ENCODE peak calls at places on chromosomes 11 and 22, in four cellular contexts. N, U, Y and C are unnamed samples.

GRCh38 chr11:102347526-102348331 is 715 bp downstream of the BIRC2 start:
- DNase-seq in N (no peak), Y (peak), U (peak), C (no peak)

GRCh38 chr22:29722151-29722550 is 2.3 kb downstream of the CABP7 start:
- DNase-seq in N (no peak), U (no peak), Y (no peak), C (no peak)

GRCh38 chr11:117281159-117281558 is 10.0 kb upstream of the BACE1-AS start:
- DNase-seq in N (no peak), U (peak), Y (peak), C (no peak)

GRCh38 chr11:3712274-3712673 is 41.1 kb upstream of the CHRNA10 start:
- DNase-seq in N (no peak), U (no peak), Y (no peak), C (no peak)

GRCh38 chr11:34671946-34672345 is 51.1 kb downstream of the EHF start:
- DNase-seq in N (no peak), U (no peak), Y (peak), C (no peak)

GRCh38 chr11:67117667-67118058 is 1.4 kb upstream of the KDM2A start:
- DNase-seq in N (peak), U (no peak), Y (peak), C (peak)

GRCh38 chr11:115141221-115141620 is 363.0 kb downstream of the CADM1 start:
- DNase-seq in U (no peak), N (no peak), Y (no peak), C (no peak)

GRCh38 chr22:24459911-24460310 is 32.5 kb downstream of the ADORA2A start:
- DNase-seq in U (no peak), Y (no peak), N (no peak), C (no peak)

GRCh38 chr11:24521586-24521985 is 24.7 kb downstream of the LUZP2 start:
- DNase-seq in N (no peak), Y (no peak), U (no peak), C (no peak)

GRCh38 chr11:126542621-126543020 is 187.1 kb downstream of the ST3GAL4 start:
- DNase-seq in N (no peak), Y (no peak), U (no peak), C (no peak)

GRCh38 chr11:131985769-131986393 is 615.5 kb downstream of the NTM start:
- DNase-seq in U (no peak), N (no peak), Y (no peak), C (no peak)

GRCh38 chr11:45209904-45210699 is 63.7 kb downstream of the PRDM11 start:
- DNase-seq in N (peak), U (peak), Y (peak), C (peak)

GRCh38 chr11:65133724-65134123 is 595 bp downstream of the SYVN1 start:
- DNase-seq in Y (no peak), N (no peak), U (no peak), C (no peak)

GRCh38 chr11:75476716-75477613 is 44.0 kb upstream of the KLHL35 start:
- DNase-seq in Y (no peak), U (no peak), N (no peak), C (no peak)

GRCh38 chr22:36332623-36333331 is 55.0 kb downstream of the MYH9 start:
- DNase-seq in Y (peak), N (no peak), U (peak), C (no peak)

GRCh38 chr11:28632338-28632737 is 524.1 kb downstream of the METTL15 start:
- DNase-seq in Y (no peak), N (no peak), U (peak), C (no peak)

GRCh38 chr11:60757231-60757800 is 649 bp downstream of the MS4A15 start:
- DNase-seq in U (no peak), Y (no peak), N (no peak), C (no peak)

GRCh38 chr22:24325105-24325757 is 54.6 kb downstream of the SPECC1L start:
- DNase-seq in Y (peak), N (no peak), U (peak), C (no peak)

GRCh38 chr22:22858559-22858937 is 29.1 kb upstream of the IGLL5 start:
- DNase-seq in U (no peak), Y (no peak), N (no peak), C (no peak)

GRCh38 chr11:90332415-90332814 is 109.6 kb upstream of the CHORDC1 start:
- DNase-seq in U (no peak), N (no peak), Y (no peak), C (no peak)

GRCh38 chr11:121652982-121653381 is 200.2 kb upstream of the SORL1-AS1 start:
- DNase-seq in Y (peak), U (no peak), N (no peak), C (no peak)

GRCh38 chr22:36643033-36643432 is 60.5 kb downstream of the CACNG2 start:
- DNase-seq in N (no peak), U (no peak), Y (no peak), C (no peak)

GRCh38 chr11:29135504-29135903 is 881.3 kb downstream of the KCNA4 start:
- DNase-seq in U (peak), N (no peak), Y (no peak), C (no peak)

GRCh38 chr22:18111759-18112330 is 1.2 kb downstream of the TUBA8 start:
- DNase-seq in N (peak), U (no peak), Y (no peak), C (no peak)

GRCh38 chr22:50710886-50711285 is 27.1 kb upstream of the ACR start:
- DNase-seq in U (no peak), Y (no peak), N (no peak), C (no peak)
- H3K56ac ChIP-seq in U (no peak), Y (no peak), N (no peak), C (no peak)

GRCh38 chr11:27307232-27307631 is 55.8 kb downstream of the CCDC34 start:
- DNase-seq in U (no peak), N (no peak), Y (no peak), C (no peak)

GRCh38 chr11:27304514-27304913 is 58.5 kb downstream of the CCDC34 start:
- DNase-seq in U (no peak), Y (peak), N (peak), C (peak)

GRCh38 chr11:27300974-27301373 is 62.0 kb downstream of the CCDC34 start:
- DNase-seq in N (no peak), U (no peak), Y (no peak), C (no peak)

GRCh38 chr11:27305751-27306150 is 57.3 kb downstream of the CCDC34 start:
- DNase-seq in N (no peak), Y (no peak), U (no peak), C (no peak)

GRCh38 chr11:27303903-27304302 is 59.1 kb downstream of the CCDC34 start:
- DNase-seq in N (no peak), U (no peak), Y (no peak), C (no peak)
- H3K56ac ChIP-seq in N (no peak), U (no peak), Y (no peak), C (no peak)

DNA sequence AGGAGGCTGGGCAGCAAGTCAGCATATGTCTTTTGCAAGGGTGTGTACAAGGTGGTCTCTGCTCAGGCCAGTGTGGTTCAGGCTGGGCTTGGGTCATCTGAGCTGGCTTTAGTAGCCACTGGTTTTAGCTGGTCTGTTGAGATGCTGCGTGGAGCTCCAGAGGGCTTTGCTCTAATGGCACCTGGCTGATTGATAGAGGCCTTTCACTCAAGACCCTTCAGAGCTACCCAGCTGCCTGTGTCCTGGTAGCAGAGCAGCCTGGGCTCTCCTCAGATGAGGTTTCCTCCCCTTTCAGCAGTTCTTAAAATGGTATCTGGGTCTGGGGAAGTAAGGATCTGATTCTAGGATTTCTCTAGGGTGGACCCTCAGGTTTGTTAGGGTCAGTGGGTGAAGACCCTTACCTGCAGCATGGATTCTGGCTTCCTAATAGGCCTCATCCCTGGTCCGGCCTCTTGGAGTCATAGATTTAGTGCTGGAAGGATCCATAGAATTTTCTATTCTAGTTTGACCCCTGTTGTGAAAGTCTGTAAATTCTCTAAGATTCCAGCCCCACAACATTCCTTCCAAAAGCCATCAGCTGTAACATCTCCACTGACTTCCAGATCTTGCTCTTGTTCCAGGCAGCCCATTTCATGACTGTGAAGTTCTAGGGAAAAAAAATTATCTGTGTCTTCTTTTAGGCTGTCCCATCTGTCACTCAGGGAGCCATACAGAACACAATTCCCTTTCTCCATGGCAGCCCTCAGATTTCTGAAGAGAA is 190.2 kb upstream of the ZBED5 start:
- DNase-seq in Y (no peak), U (no peak), N (no peak), C (no peak)
- H3K56ac ChIP-seq in Y (no peak), U (no peak), N (no peak), C (no peak)

GRCh38 chr11:109077340-109077927 is 344.6 kb upstream of the C11orf87 start:
- DNase-seq in N (no peak), U (no peak), Y (peak), C (no peak)

GRCh38 chr11:109075976-109076375 is 346.0 kb upstream of the C11orf87 start:
- DNase-seq in U (no peak), Y (peak), N (no peak), C (no peak)

GRCh38 chr11:109071712-109072524 is 350.1 kb upstream of the C11orf87 start:
- DNase-seq in Y (no peak), U (peak), N (no peak), C (no peak)

GRCh38 chr11:109076870-109077269 is 345.1 kb upstream of the C11orf87 start:
- DNase-seq in Y (no peak), U (no peak), N (no peak), C (no peak)

DNA sequence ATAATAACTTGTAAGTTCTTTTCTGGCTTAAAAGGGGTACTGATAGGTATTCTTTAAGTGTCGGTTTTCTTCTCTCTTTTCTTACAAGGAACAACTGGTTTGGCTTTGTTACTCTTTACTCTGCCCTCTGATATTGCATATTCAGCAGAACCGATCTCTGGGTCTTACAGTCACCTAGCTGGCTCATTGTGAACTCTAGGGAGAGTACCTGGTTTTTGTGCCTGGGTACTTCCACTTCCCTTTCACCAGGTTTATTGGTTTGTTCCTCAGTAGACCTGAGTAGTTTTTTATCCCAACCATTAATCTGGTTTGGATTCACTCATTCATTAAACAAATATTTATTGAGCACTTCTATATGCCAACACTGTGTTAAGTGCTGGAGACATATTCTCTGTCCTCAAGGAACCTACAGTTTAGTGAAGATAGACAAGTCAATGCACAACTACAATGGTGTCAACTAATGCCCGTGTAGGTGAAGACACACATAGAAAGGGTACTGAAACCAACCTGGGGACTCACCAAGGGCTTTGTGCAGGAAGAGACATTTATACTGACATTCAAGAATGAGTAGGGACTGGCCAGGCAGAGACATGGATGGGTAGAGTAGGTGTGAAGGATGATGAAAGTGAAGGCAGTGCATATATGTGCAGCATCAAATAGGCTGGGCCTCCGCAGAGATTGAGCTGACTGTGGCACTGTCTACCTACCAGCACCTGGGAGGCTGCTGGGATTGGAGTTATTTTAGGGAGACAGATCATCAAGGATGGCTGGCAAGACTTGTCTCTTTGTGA is 348.8 kb upstream of the C11orf87 start:
- DNase-seq in N (no peak), Y (no peak), U (no peak), C (no peak)
- H3K56ac ChIP-seq in N (no peak), Y (no peak), U (no peak), C (no peak)

GRCh38 chr11:87281496-87281895 is 243.8 kb downstream of the TMEM135 start:
- DNase-seq in N (no peak), U (peak), Y (no peak), C (no peak)
- H3K56ac ChIP-seq in N (no peak), U (no peak), Y (no peak), C (no peak)

DNA sequence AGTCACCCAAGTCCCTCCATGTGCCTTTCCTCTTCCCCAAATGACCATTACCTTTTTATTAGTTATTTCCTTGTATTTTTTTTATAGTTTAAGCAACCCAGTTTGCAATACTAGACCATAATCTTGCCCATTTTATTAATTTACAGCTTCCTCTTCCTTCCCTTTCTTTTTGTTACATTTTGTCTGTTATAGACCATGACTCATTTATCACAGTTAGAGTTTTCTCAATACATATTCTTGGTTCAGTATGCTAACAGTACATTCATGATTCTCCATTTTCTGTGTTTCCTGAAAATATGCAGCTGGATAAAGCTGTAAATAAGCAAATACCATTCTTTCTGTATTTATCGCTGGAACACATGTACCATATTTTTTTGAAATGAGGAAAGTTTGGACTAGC is 376.7 kb upstream of the RAG2 start:
- DNase-seq in Y (no peak), U (no peak), N (no peak), C (no peak)
- H3K56ac ChIP-seq in Y (no peak), U (no peak), N (no peak), C (no peak)

DNA sequence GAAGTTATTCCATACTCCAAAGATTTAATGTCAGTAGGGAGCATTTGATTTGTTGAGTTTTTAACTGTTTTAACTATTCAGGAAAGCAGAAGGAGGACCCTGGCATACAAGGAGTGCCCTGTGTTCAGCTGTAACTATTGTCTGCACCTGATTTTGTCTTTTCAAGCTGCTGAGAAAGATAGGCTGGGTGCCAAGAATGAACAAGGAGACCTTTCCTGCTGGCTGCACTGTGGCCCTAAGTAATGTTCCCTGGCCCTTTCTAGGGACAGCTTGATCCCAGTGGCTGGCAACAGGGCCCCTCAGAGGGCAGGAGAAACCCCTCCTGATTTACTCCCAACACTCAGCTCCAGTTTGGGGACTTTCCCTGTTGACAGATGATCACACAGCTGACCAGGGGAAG is 67.5 kb upstream of the CSNK2A3 start:
- DNase-seq in N (no peak), U (no peak), Y (no peak), C (no peak)
- H3K56ac ChIP-seq in N (no peak), U (no peak), Y (no peak), C (no peak)